ENCODE peak calls at places on chromosomes 5 and 9, in eight cellular contexts. One of them, this sample, is unnamed.

GRCh38 chr5:96017951-96018350 is 56.3 kb upstream of the ELL2 start:
- DNase-seq in GM23248: peak
- DNase-seq in GM20000: no peak
- DNase-seq in cardiac fibroblast: peak
- DNase-seq in globus pallidus: no peak
- DNase-seq in activated naive CD4-positive, alpha-beta T cell: no peak
- DNase-seq in stimulated activated CD4-positive, alpha-beta T cell treated with anti-CD3 and anti-CD28 coated beads, Interleukin-15, amount 100 ng/mL, for 1 hour: no peak
- DNase-seq in stimulated activated CD8-positive, alpha-beta memory T cell treated with anti-CD3 and anti-CD28 coated beads, Interleukin-4, amount 100 ng/mL, for 1 hour: no peak
- DNase-seq in this sample: no peak

GRCh38 chr9:103397868-103398600 is 402.9 kb downstream of the CYLC2 start:
- DNase-seq in activated naive CD4-positive, alpha-beta T cell: no peak
- DNase-seq in cardiac fibroblast: peak
- DNase-seq in stimulated activated CD8-positive, alpha-beta memory T cell treated with anti-CD3 and anti-CD28 coated beads, Interleukin-4, amount 100 ng/mL, for 1 hour: no peak
- DNase-seq in stimulated activated CD4-positive, alpha-beta T cell treated with anti-CD3 and anti-CD28 coated beads, Interleukin-15, amount 100 ng/mL, for 1 hour: no peak
- DNase-seq in globus pallidus: peak
- DNase-seq in GM23248: peak
- DNase-seq in GM20000: peak
- DNase-seq in this sample: no peak

GRCh38 chr5:173514666-173515065 is 101.8 kb downstream of the BOD1 start:
- DNase-seq in cardiac fibroblast: peak
- DNase-seq in GM20000: no peak
- DNase-seq in activated naive CD4-positive, alpha-beta T cell: no peak
- DNase-seq in GM23248: peak
- DNase-seq in stimulated activated CD4-positive, alpha-beta T cell treated with anti-CD3 and anti-CD28 coated beads, Interleukin-15, amount 100 ng/mL, for 1 hour: no peak
- DNase-seq in globus pallidus: peak
- DNase-seq in stimulated activated CD8-positive, alpha-beta memory T cell treated with anti-CD3 and anti-CD28 coated beads, Interleukin-4, amount 100 ng/mL, for 1 hour: no peak
- DNase-seq in this sample: no peak

GRCh38 chr5:149641000-149641576 is 59.8 kb downstream of the ARHGEF37 start:
- DNase-seq in activated naive CD4-positive, alpha-beta T cell: no peak
- DNase-seq in stimulated activated CD8-positive, alpha-beta memory T cell treated with anti-CD3 and anti-CD28 coated beads, Interleukin-4, amount 100 ng/mL, for 1 hour: no peak
- DNase-seq in GM23248: peak
- DNase-seq in cardiac fibroblast: peak
- DNase-seq in GM20000: no peak
- DNase-seq in globus pallidus: no peak
- DNase-seq in stimulated activated CD4-positive, alpha-beta T cell treated with anti-CD3 and anti-CD28 coated beads, Interleukin-15, amount 100 ng/mL, for 1 hour: no peak
- DNase-seq in this sample: no peak

GRCh38 chr9:111937781-111938426 is 41.3 kb downstream of the UGCG start:
- DNase-seq in GM23248: peak
- DNase-seq in globus pallidus: no peak
- DNase-seq in cardiac fibroblast: peak
- DNase-seq in activated naive CD4-positive, alpha-beta T cell: peak
- DNase-seq in GM20000: peak
- DNase-seq in stimulated activated CD8-positive, alpha-beta memory T cell treated with anti-CD3 and anti-CD28 coated beads, Interleukin-4, amount 100 ng/mL, for 1 hour: no peak
- DNase-seq in stimulated activated CD4-positive, alpha-beta T cell treated with anti-CD3 and anti-CD28 coated beads, Interleukin-15, amount 100 ng/mL, for 1 hour: peak
- DNase-seq in this sample: peak

GRCh38 chr9:75372499-75373268 is 284.4 kb downstream of the OSTF1 start:
- DNase-seq in globus pallidus: no peak
- DNase-seq in stimulated activated CD8-positive, alpha-beta memory T cell treated with anti-CD3 and anti-CD28 coated beads, Interleukin-4, amount 100 ng/mL, for 1 hour: no peak
- DNase-seq in GM23248: no peak
- DNase-seq in stimulated activated CD4-positive, alpha-beta T cell treated with anti-CD3 and anti-CD28 coated beads, Interleukin-15, amount 100 ng/mL, for 1 hour: no peak
- DNase-seq in activated naive CD4-positive, alpha-beta T cell: no peak
- DNase-seq in cardiac fibroblast: no peak
- DNase-seq in GM20000: no peak
- DNase-seq in this sample: no peak

GRCh38 chr5:15003511-15003920 is 131.9 kb upstream of the ANKH start:
- DNase-seq in globus pallidus: peak
- DNase-seq in activated naive CD4-positive, alpha-beta T cell: peak
- DNase-seq in stimulated activated CD8-positive, alpha-beta memory T cell treated with anti-CD3 and anti-CD28 coated beads, Interleukin-4, amount 100 ng/mL, for 1 hour: peak
- DNase-seq in stimulated activated CD4-positive, alpha-beta T cell treated with anti-CD3 and anti-CD28 coated beads, Interleukin-15, amount 100 ng/mL, for 1 hour: no peak
- DNase-seq in GM23248: peak
- DNase-seq in cardiac fibroblast: peak
- DNase-seq in GM20000: peak
- DNase-seq in this sample: peak

GRCh38 chr5:126395627-126396026 is 27.6 kb upstream of the GRAMD2B start:
- DNase-seq in GM23248: no peak
- DNase-seq in globus pallidus: no peak
- DNase-seq in activated naive CD4-positive, alpha-beta T cell: no peak
- DNase-seq in GM20000: no peak
- DNase-seq in cardiac fibroblast: no peak
- DNase-seq in stimulated activated CD8-positive, alpha-beta memory T cell treated with anti-CD3 and anti-CD28 coated beads, Interleukin-4, amount 100 ng/mL, for 1 hour: no peak
- DNase-seq in stimulated activated CD4-positive, alpha-beta T cell treated with anti-CD3 and anti-CD28 coated beads, Interleukin-15, amount 100 ng/mL, for 1 hour: no peak
- DNase-seq in this sample: no peak

GRCh38 chr5:177591690-177592009 is 353 bp upstream of the TMED9 start:
- DNase-seq in activated naive CD4-positive, alpha-beta T cell: no peak
- DNase-seq in stimulated activated CD8-positive, alpha-beta memory T cell treated with anti-CD3 and anti-CD28 coated beads, Interleukin-4, amount 100 ng/mL, for 1 hour: no peak
- DNase-seq in globus pallidus: no peak
- DNase-seq in GM23248: no peak
- DNase-seq in cardiac fibroblast: no peak
- DNase-seq in stimulated activated CD4-positive, alpha-beta T cell treated with anti-CD3 and anti-CD28 coated beads, Interleukin-15, amount 100 ng/mL, for 1 hour: no peak
- DNase-seq in GM20000: no peak
- DNase-seq in this sample: no peak

GRCh38 chr5:126066795-126067321 is 356.4 kb upstream of the GRAMD2B start:
- DNase-seq in GM20000: no peak
- DNase-seq in cardiac fibroblast: no peak
- DNase-seq in stimulated activated CD8-positive, alpha-beta memory T cell treated with anti-CD3 and anti-CD28 coated beads, Interleukin-4, amount 100 ng/mL, for 1 hour: no peak
- DNase-seq in GM23248: no peak
- DNase-seq in globus pallidus: no peak
- DNase-seq in activated naive CD4-positive, alpha-beta T cell: no peak
- DNase-seq in stimulated activated CD4-positive, alpha-beta T cell treated with anti-CD3 and anti-CD28 coated beads, Interleukin-15, amount 100 ng/mL, for 1 hour: no peak
- DNase-seq in this sample: no peak

GRCh38 chr9:107036367-107036766 is 173.4 kb downstream of the ZNF462 start:
- DNase-seq in globus pallidus: no peak
- DNase-seq in activated naive CD4-positive, alpha-beta T cell: no peak
- DNase-seq in GM20000: no peak
- DNase-seq in stimulated activated CD8-positive, alpha-beta memory T cell treated with anti-CD3 and anti-CD28 coated beads, Interleukin-4, amount 100 ng/mL, for 1 hour: no peak
- DNase-seq in GM23248: no peak
- DNase-seq in stimulated activated CD4-positive, alpha-beta T cell treated with anti-CD3 and anti-CD28 coated beads, Interleukin-15, amount 100 ng/mL, for 1 hour: no peak
- DNase-seq in cardiac fibroblast: no peak
- DNase-seq in this sample: no peak

GRCh38 chr5:173633304-173633703 is 16.9 kb upstream of the BOD1 start:
- DNase-seq in stimulated activated CD8-positive, alpha-beta memory T cell treated with anti-CD3 and anti-CD28 coated beads, Interleukin-4, amount 100 ng/mL, for 1 hour: no peak
- DNase-seq in activated naive CD4-positive, alpha-beta T cell: no peak
- DNase-seq in stimulated activated CD4-positive, alpha-beta T cell treated with anti-CD3 and anti-CD28 coated beads, Interleukin-15, amount 100 ng/mL, for 1 hour: no peak
- DNase-seq in globus pallidus: no peak
- DNase-seq in GM20000: no peak
- DNase-seq in cardiac fibroblast: no peak
- DNase-seq in GM23248: no peak
- DNase-seq in this sample: no peak

GRCh38 chr5:9953691-9954090 is 296.0 kb downstream of the ATPSCKMT start:
- DNase-seq in cardiac fibroblast: no peak
- DNase-seq in stimulated activated CD4-positive, alpha-beta T cell treated with anti-CD3 and anti-CD28 coated beads, Interleukin-15, amount 100 ng/mL, for 1 hour: no peak
- DNase-seq in activated naive CD4-positive, alpha-beta T cell: no peak
- DNase-seq in GM23248: no peak
- DNase-seq in globus pallidus: no peak
- DNase-seq in GM20000: no peak
- DNase-seq in stimulated activated CD8-positive, alpha-beta memory T cell treated with anti-CD3 and anti-CD28 coated beads, Interleukin-4, amount 100 ng/mL, for 1 hour: no peak
- DNase-seq in this sample: no peak